ENCODE peak calls at places on chromosome 21, in seven cellular contexts. W is HFFc6; K is GM04504; F is activated effector memory CD4-positive, alpha-beta T cell treated with Interleukin-2 at 50 U/mL for 16 hours; Y is A172; G is GM12892; H is activated CD4-positive, alpha-beta T cell treated with anti-CD3 and anti-CD28 coated beads, Interleukin-2, amount 10 ng/mL, durations not matched to agents 24 days and 14 days. D is an unnamed sample.

GRCh38 chr21:45502006-45502345 is 40.3 kb downstream of the SLC19A1 start:
- DNase-seq in F (no peak), K (no peak), Y (no peak), H (no peak), W (no peak), G (no peak), D (no peak)

GRCh38 chr21:26280715-26281310 is 110.2 kb upstream of the APP start:
- DNase-seq in F (no peak), K (no peak), H (no peak), G (no peak), W (no peak), Y (no peak), D (no peak)

GRCh38 chr21:26572668-26573381 is at the start of gene CYYR1:
- DNase-seq in H (no peak), K (no peak), Y (no peak), G (no peak), F (no peak), W (no peak), D (no peak)

GRCh38 chr21:32392880-32393676 is at the start of gene URB1:
- DNase-seq in K (peak; percentile 60), H (peak; percentile 99), Y (peak; percentile 84), W (peak; percentile 77), G (peak; percentile 88), F (peak; percentile 93), D (peak; percentile 32)

GRCh38 chr21:46599251-46599572 is 5.7 kb downstream of the S100B start:
- DNase-seq in H (peak; percentile 67), F (no peak), W (peak; percentile 89), G (no peak), K (peak; percentile 77), Y (peak; percentile 49), D (peak; percentile 70)

GRCh38 chr21:44088401-44088780 is 18.8 kb upstream of the PWP2 start:
- DNase-seq in H (peak; percentile 53), W (no peak), G (no peak), F (no peak), Y (no peak), K (no peak), D (no peak)

GRCh38 chr21:33434770-33435360 is 31.7 kb downstream of the IFNGR2 start:
- DNase-seq in Y (peak; percentile 93), H (peak; percentile 81), F (no peak), K (peak; percentile 73), W (peak; percentile 92), G (peak; percentile 71), D (peak; percentile 69)

GRCh38 chr21:33033094-33033951 is 7.6 kb downstream of the OLIG2 start:
- DNase-seq in F (no peak), W (no peak), Y (no peak), G (no peak), K (no peak), H (no peak), D (no peak)

GRCh38 chr21:15064576-15065380 is at the start of gene NRIP1:
- DNase-seq in G (peak; percentile 51), H (peak; percentile 95), W (peak; percentile 89), Y (peak; percentile 44), F (peak; percentile 70), K (peak; percentile 80), D (peak; percentile 65)

GRCh38 chr21:43211085-43212071 is 42.6 kb downstream of the CRYAA start:
- DNase-seq in W (no peak), F (no peak), H (no peak), K (no peak), G (no peak), Y (no peak), D (no peak)

GRCh38 chr21:36861924-36862323 is 104.5 kb downstream of the HLCS start:
- DNase-seq in W (no peak), Y (no peak), G (no peak), H (no peak), F (no peak), K (no peak), D (no peak)

GRCh38 chr21:25895565-25896205 is 160.9 kb downstream of the GABPA start:
- DNase-seq in H (peak; percentile 65), Y (peak; percentile 53), W (peak; percentile 25), K (no peak), G (no peak), F (no peak), D (no peak)

GRCh38 chr21:40067751-40068150 is 200.5 kb downstream of the PCP4 start:
- DNase-seq in W (no peak), H (no peak), K (no peak), G (no peak), F (no peak), Y (no peak), D (no peak)

GRCh38 chr21:37907076-37907475 is 9.2 kb downstream of the KCNJ6 start:
- DNase-seq in F (no peak), Y (no peak), W (no peak), G (no peak), K (no peak), H (no peak), D (no peak)

GRCh38 chr21:35664683-35665082 is 395.6 kb downstream of the SETD4 start:
- DNase-seq in H (no peak), F (no peak), K (no peak), W (no peak), G (no peak), Y (peak; percentile 88), D (no peak)

GRCh38 chr21:38631171-38631570 is 132.9 kb upstream of the ERG start:
- DNase-seq in W (no peak), K (no peak), H (no peak), G (no peak), F (no peak), Y (no peak), D (no peak)

GRCh38 chr21:22364163-22364562 is 1366.0 kb downstream of the NCAM2 start:
- DNase-seq in K (no peak), G (no peak), H (no peak), Y (no peak), F (no peak), W (no peak), D (no peak)

GRCh38 chr21:34884346-34884929 is 164.7 kb downstream of the RUNX1 start:
- DNase-seq in Y (peak; percentile 47), F (no peak), H (no peak), G (no peak), K (no peak), W (no peak), D (no peak)

GRCh38 chr21:39668369-39668768 is 55.6 kb downstream of the B3GALT5 start:
- DNase-seq in H (no peak), K (no peak), W (no peak), Y (no peak), F (no peak), G (no peak), D (no peak)

GRCh38 chr21:45528981-45529784 is 13.1 kb downstream of the SLC19A1 start:
- DNase-seq in K (no peak), Y (no peak), G (no peak), W (no peak), H (no peak), F (no peak), D (no peak)